ENCODE peak calls at places on chromosomes 12 and 14, in four cellular contexts. M is GM13977, U is foreskin fibroblast, V is body of pancreas. C is an unnamed sample.

GRCh38 chr12:52058631-52059324 is 7.5 kb downstream of the NR4A1 start:
- DNase-seq in M (no peak), U (no peak), V (no peak), C (no peak)

GRCh38 chr14:54778618-54779017 is 124.0 kb downstream of the GCH1 start:
- DNase-seq in M (no peak), U (no peak), V (no peak), C (no peak)

GRCh38 chr12:65308601-65309071 is 30.2 kb downstream of the MSRB3 start:
- DNase-seq in M (no peak), U (peak; percentile 78), V (no peak), C (no peak)

GRCh38 chr12:100926669-100927248 is 132.2 kb downstream of the ANO4 start:
- DNase-seq in M (no peak), U (no peak), V (peak; percentile 44), C (no peak)

GRCh38 chr14:103716091-103716801 is 636 bp downstream of the ZFYVE21 start:
- DNase-seq in M (peak; percentile 69), U (peak; percentile 63), V (no peak), C (peak; percentile 7)

GRCh38 chr12:8038659-8039114 is 6.2 kb downstream of the FOXJ2 start:
- DNase-seq in M (no peak), U (peak; percentile 81), V (peak; percentile 89), C (no peak)

GRCh38 chr12:117528538-117528937 is 167.1 kb upstream of the NOS1 start:
- DNase-seq in M (no peak), U (no peak), V (no peak), C (no peak)

GRCh38 chr12:68378859-68379628 is 46.9 kb upstream of the MDM1 start:
- DNase-seq in M (no peak), U (peak; percentile 52), V (no peak), C (no peak)

GRCh38 chr12:111858778-111859177 is 16.8 kb downstream of the MAPKAPK5 start:
- DNase-seq in M (no peak), U (no peak), V (no peak), C (no peak)

DNA sequence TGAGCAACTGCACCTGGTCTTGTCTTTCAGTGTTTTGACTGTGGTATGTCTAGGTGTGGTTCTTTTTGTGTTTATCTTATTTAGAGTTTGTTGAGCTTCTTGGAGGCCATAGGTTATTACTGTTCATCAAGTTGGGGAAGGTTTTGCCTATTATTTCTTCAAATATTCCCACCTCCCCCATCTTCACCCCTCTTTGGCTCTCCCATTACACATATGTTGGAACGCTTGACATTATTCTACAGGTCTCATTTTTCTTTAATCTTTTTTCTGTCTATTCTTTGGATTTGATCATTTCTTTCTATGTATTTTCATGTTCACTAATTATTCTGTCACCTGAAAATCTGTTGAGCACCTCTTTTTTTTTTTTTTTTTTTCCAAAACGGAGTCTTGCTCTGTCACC is 16.2 kb downstream of the MAPKAPK5 start:
- DNase-seq in M (no peak), U (no peak), V (no peak), C (no peak)
- TF ChIP-seq CTCF in M (no peak), U (no peak), V (no peak), C (no peak)

GRCh38 chr12:77323778-77324415 is 258.5 kb upstream of the E2F7 start:
- DNase-seq in M (peak; percentile 17), U (no peak), V (no peak), C (no peak)
- TF ChIP-seq CTCF in M (no peak), U (no peak), V (no peak), C (no peak)

DNA sequence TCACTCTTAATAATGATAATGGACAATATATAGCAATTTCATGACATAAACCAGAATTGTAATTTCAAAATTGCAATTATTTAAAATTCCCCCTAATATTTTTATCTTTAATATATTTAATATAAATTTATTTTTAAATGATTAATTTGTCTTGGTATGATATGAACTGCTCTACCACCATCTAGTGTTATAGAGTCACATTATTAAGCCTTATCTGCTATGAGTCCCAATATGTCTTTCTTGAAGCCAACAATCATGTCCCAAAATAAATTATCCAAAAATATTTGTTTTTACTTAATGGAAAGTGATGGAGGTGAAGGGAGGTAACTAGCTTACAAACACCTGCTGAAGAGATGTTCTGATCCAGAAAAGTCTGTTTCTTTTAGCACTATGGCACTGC is 151.4 kb downstream of the KCNC2 start:
- DNase-seq in M (no peak), U (peak; percentile 0), V (no peak), C (no peak)
- TF ChIP-seq CTCF in M (no peak), U (no peak), V (no peak), C (no peak)

GRCh38 chr14:21494902-21495762 is 16.0 kb downstream of the METTL3 start:
- DNase-seq in M (no peak), U (peak; percentile 51), V (no peak), C (no peak)

GRCh38 chr14:21503376-21503775 is 7.8 kb downstream of the METTL3 start:
- DNase-seq in M (no peak), U (no peak), V (no peak), C (no peak)

GRCh38 chr14:21496453-21496852 is 14.7 kb downstream of the METTL3 start:
- DNase-seq in M (no peak), U (peak; percentile 46), V (no peak), C (no peak)

GRCh38 chr14:21501568-21501967 is 9.6 kb downstream of the METTL3 start:
- DNase-seq in M (no peak), U (no peak), V (no peak), C (no peak)

DNA sequence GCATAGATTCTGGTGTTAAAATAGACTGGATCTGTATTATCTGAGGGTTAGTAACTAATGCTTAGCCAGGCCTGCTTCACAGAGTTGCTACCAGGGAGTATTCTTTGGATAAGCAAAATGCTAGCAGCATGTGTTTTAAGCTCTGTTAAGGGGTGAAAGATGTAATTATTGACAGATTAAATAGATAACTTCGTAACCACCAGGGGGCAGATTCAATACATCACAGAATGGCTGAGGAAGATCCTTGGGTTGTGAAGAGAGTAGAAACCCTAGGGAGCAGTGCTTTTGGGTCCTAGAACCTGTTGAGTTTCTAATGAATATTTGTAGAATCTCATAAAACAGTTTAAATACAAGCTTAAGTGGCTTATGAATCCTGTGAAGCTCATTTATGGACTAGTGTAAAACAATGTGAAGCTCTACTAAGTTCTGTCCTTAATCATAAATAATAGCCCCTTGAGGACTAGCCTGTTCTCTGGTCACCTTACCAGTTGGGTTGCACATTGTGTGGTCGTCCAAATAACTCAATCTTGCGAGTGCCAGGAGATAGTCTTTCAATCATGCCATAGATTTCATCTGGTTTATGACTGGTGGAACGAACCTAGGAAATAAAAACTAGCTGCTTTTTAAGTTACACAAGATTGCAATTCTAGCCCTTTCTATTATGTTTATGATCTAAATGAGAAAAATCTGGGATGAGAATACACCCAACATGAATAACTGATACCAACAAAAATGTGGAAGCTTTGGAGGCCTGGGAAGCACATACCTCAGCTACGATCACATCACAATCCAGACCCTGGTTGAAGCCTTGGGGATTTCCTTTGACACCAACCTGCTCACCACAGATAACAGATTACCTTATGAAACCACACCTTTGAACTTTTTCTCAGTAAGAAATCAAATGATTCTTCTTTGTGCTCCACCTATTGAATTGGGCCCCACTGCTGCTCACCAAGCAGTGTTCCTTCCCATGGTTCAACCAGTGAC is 12.3 kb downstream of the METTL3 start:
- DNase-seq in M (peak; percentile 44), U (peak; percentile 73), V (peak; percentile 23), C (peak; percentile 27)
- TF ChIP-seq CTCF in M (peak; percentile 59), U (peak; percentile 26), V (peak; percentile 56), C (peak; percentile 34)